ENCODE peak calls at places on chromosomes 4 and X, in eight cellular contexts. V is A549; F is omental fat pad; H is thoracic aorta; R is pancreas; J is activated CD8-positive, alpha-beta T cell treated with anti-CD3 and anti-CD28 coated beads for 36 hours; Z is upper lobe of left lung; X is heart right ventricle. D is an unnamed sample.

GRCh38 chr4:68872442-68873217 is 56.8 kb downstream of the UGT2B10 start:
- ATAC-seq in V (no peak), F (no peak), H (no peak), R (peak), J (no peak), Z (no peak), X (no peak), D (no peak)

GRCh38 chrX:75228854-75229253 is 45.0 kb upstream of the UPRT start:
- ATAC-seq in V (no peak), F (no peak), H (no peak), R (no peak), J (no peak), Z (no peak), X (no peak), D (no peak)

GRCh38 chrX:40266490-40267333 is 169.0 kb upstream of the BCOR start:
- ATAC-seq in V (peak), F (peak), H (no peak), R (peak), J (peak), Z (peak), X (peak), D (peak)

GRCh38 chr4:75736862-75737261 is 12.5 kb downstream of the USO1 start:
- ATAC-seq in V (no peak), F (peak), H (no peak), R (no peak), J (no peak), Z (no peak), X (no peak), D (peak)

GRCh38 chr4:86497980-86498379 is 96.1 kb upstream of the PTPN13 start:
- ATAC-seq in V (no peak), F (no peak), H (no peak), R (peak), J (no peak), Z (no peak), X (no peak), D (no peak)

GRCh38 chrX:118058924-118059323 is 57.7 kb downstream of the KLHL13 start:
- ATAC-seq in V (no peak), F (no peak), H (no peak), R (no peak), J (no peak), Z (no peak), X (no peak), D (no peak)

GRCh38 chr4:99763635-99764101 is 53.0 kb upstream of the DAPP1 start:
- ATAC-seq in V (peak), F (peak), H (peak), R (peak), J (peak), Z (peak), X (no peak), D (peak)

GRCh38 chr4:99945718-99946345 is 586 bp downstream of the DNAJB14 start:
- ATAC-seq in V (peak), F (peak), H (no peak), R (peak), J (no peak), Z (no peak), X (no peak), D (no peak)

GRCh38 chrX:33194876-33195433 is 16.4 kb downstream of the DMD start:
- ATAC-seq in V (no peak), F (no peak), H (no peak), R (no peak), J (no peak), Z (no peak), X (peak), D (peak)

GRCh38 chr4:37389967-37390580 is 145.5 kb downstream of the NWD2 start:
- ATAC-seq in V (peak), F (no peak), H (no peak), R (peak), J (peak), Z (peak), X (no peak), D (no peak)

GRCh38 chr4:60757986-60758385 is 442.1 kb upstream of the ADGRL3 start:
- ATAC-seq in V (no peak), F (no peak), H (no peak), R (no peak), J (no peak), Z (no peak), X (no peak), D (no peak)

GRCh38 chrX:46444011-46444410 is 101.2 kb downstream of the ZNF674 start:
- ATAC-seq in V (no peak), F (no peak), H (no peak), R (no peak), J (no peak), Z (no peak), X (no peak), D (no peak)

GRCh38 chrX:69100478-69100877 is 64.8 kb downstream of the PJA1 start:
- ATAC-seq in V (no peak), F (no peak), H (no peak), R (no peak), J (no peak), Z (no peak), X (no peak), D (no peak)

GRCh38 chr4:184355857-184356256 is 118.5 kb downstream of the IRF2 start:
- ATAC-seq in V (no peak), F (no peak), H (no peak), R (no peak), J (no peak), Z (no peak), X (no peak), D (no peak)

GRCh38 chr4:184356366-184356765 is 118.0 kb downstream of the IRF2 start:
- ATAC-seq in V (no peak), F (no peak), H (no peak), R (no peak), J (no peak), Z (no peak), X (no peak), D (no peak)

GRCh38 chr4:184357164-184357563 is 117.2 kb downstream of the IRF2 start:
- ATAC-seq in V (no peak), F (no peak), H (no peak), R (no peak), J (no peak), Z (no peak), X (no peak), D (no peak)

GRCh38 chr4:184358521-184359232 is 115.7 kb downstream of the IRF2 start:
- ATAC-seq in V (no peak), F (no peak), H (no peak), R (no peak), J (no peak), Z (no peak), X (no peak), D (no peak)

DNA sequence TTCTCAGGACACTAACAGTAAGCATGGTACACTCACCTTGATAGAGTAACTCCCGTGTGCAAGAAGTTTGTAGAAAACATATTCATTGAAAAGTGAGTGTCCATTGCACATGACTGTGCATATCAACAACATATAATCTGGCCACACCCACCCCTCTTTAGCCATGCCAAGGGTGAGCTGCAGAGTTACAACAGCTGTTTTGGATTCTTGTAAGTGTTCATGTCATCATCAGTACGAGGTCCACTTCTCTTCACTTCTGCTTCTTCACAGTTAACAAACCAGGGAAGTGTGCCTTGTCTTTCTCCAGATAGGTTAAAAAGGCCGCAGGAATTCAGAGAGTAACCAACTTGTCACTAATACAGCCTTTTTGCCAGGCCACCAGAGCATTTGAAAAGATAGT is 116.6 kb downstream of the IRF2 start:
- ATAC-seq in V (no peak), F (no peak), H (no peak), R (no peak), J (no peak), Z (no peak), X (no peak), D (no peak)
- TF ChIP-seq CTCF in V (no peak), F (no peak), H (no peak), R (no peak), J (no peak), Z (no peak), X (no peak), D (no peak)

GRCh38 chr4:26787461-26788340 is 72.9 kb upstream of the STIM2 start:
- ATAC-seq in V (peak), F (peak), H (no peak), R (peak), J (peak), Z (no peak), X (peak), D (peak)
- TF ChIP-seq CTCF in V (no peak), F (no peak), H (no peak), R (peak), J (no peak), Z (peak), X (peak), D (peak)

DNA sequence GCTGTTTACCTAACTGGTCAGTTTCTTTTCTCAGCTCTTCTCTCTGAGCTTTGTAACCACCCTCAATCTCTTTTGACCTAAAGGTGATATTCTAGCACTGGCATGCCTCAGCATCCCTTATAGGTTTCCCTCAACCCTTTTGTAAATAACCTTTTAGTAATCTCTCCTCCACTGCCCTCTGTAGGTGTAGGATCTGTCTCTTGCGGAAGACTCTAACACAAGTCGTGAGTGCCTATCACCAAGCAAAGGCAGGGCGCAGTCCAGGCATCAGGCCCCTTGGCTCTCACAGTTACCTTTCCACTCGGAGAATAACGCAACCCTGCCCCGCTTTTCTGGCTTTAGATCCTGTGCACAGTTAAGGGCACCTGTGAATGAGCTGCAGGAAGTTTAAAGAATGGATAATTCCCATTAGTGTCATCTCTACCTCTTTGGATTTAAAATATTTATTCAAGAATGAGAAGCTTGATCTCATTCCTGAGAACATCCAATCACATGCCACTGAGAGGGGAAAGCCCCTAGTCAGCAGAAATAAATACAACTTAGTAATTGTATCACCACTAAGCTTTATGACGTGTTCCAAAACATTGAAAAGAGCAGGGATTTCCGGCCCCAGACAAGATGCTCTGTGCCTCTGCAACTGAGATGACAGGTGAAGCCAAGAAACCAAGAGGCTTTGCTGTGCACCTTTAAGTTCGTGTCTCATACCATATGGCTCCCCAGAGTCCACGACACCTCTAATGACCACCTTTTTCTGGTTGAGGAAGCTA is 58.8 kb downstream of the SPINK2 start:
- ATAC-seq in V (no peak), F (no peak), H (no peak), R (no peak), J (peak), Z (no peak), X (no peak), D (no peak)
- TF ChIP-seq CTCF in V (no peak), F (no peak), H (no peak), R (no peak), J (no peak), Z (no peak), X (no peak), D (no peak)

DNA sequence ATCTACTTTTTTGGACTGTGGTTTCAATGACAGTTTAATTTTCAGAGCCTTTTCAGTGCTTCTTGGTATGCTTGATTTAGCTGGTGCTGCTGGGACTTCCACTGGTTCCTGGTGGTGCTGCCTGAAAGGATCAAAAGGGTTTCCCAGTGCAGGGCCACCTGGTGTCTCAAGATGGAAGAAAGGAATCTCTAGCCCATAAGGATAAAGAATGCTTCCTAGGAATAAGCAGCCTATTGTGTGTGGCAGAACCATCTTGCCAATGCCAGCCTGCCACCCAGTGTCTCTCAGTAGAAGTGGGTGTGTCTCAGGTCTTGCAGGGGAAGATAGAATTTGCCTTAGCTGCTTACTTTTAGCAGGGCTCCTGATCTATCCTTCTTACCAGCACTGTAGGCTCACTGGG is 15.0 kb upstream of the RAI2 start:
- ATAC-seq in V (no peak), F (no peak), H (no peak), R (no peak), J (no peak), Z (no peak), X (no peak), D (no peak)
- TF ChIP-seq CTCF in V (no peak), F (no peak), H (no peak), R (no peak), J (no peak), Z (no peak), X (peak), D (no peak)

GRCh38 chr4:28073860-28074555 is 1213.4 kb downstream of the STIM2 start:
- ATAC-seq in V (peak), F (no peak), H (no peak), R (no peak), J (no peak), Z (no peak), X (no peak), D (no peak)
- TF ChIP-seq CTCF in V (no peak), F (no peak), H (no peak), R (no peak), J (no peak), Z (no peak), X (no peak), D (no peak)

D was measured in gastroesophageal sphincter.